ENCODE peak calls at places on chromosome 3, in eight cellular contexts. S is fibroblast of lung, I is psoas muscle, O is heart left ventricle, E is neural progenitor cell, G is endodermal cell, Q is PC-9, U is uterus. K is an unnamed sample.

GRCh38 chr3:42780892-42781700 is 8.0 kb upstream of the CCDC13 start:
- DNase-seq in S (peak; percentile 92), I (no peak), O (no peak), E (peak; percentile 78), G (no peak), Q (no peak), U (peak; percentile 63), K (no peak)

GRCh38 chr3:52055537-52056351 is 627 bp downstream of the DUSP7 start:
- DNase-seq in S (peak; percentile 54), I (peak; percentile 46), O (peak; percentile 70), E (peak; percentile 91), G (peak; percentile 85), Q (peak; percentile 41), U (no peak), K (no peak)

GRCh38 chr3:120348065-120348980 is 831 bp downstream of the LRRC58 start:
- DNase-seq in S (peak; percentile 4), I (no peak), O (no peak), E (peak; percentile 11), G (no peak), Q (no peak), U (no peak), K (no peak)

GRCh38 chr3:76026379-76026778 is 241.0 kb upstream of the ZNF717 start:
- DNase-seq in S (peak; percentile 78), I (no peak), O (no peak), E (no peak), G (no peak), Q (no peak), U (no peak), K (no peak)

GRCh38 chr3:122088519-122088918 is 33.4 kb downstream of the CD86 start:
- DNase-seq in S (no peak), I (no peak), O (no peak), E (no peak), G (no peak), Q (no peak), U (no peak), K (no peak)

GRCh38 chr3:194871864-194872668 is 186.4 kb downstream of the FAM43A start:
- DNase-seq in S (peak; percentile 61), I (no peak), O (no peak), E (no peak), G (peak; percentile 62), Q (no peak), U (no peak), K (no peak)

GRCh38 chr3:193803288-193803687 is 210.3 kb downstream of the OPA1 start:
- DNase-seq in S (no peak), I (no peak), O (no peak), E (no peak), G (peak; percentile 19), Q (no peak), U (no peak), K (no peak)

GRCh38 chr3:22685598-22685997 is 517.5 kb upstream of the UBE2E2 start:
- DNase-seq in S (peak; percentile 18), I (no peak), O (no peak), E (peak; percentile 13), G (peak; percentile 54), Q (no peak), U (no peak), K (no peak)

GRCh38 chr3:132326251-132326650 is 9.0 kb downstream of the ACP3 start:
- DNase-seq in S (no peak), I (no peak), O (no peak), E (no peak), G (no peak), Q (no peak), U (no peak), K (no peak)

GRCh38 chr3:108513961-108514360 is 3.6 kb upstream of the MYH15 start:
- DNase-seq in S (peak; percentile 10), I (no peak), O (no peak), E (no peak), G (no peak), Q (no peak), U (no peak), K (no peak)

GRCh38 chr3:156382458-156383346 is 172.2 kb downstream of the SSR3 start:
- DNase-seq in S (peak; percentile 43), I (no peak), O (no peak), E (peak; percentile 24), G (peak; percentile 88), Q (peak; percentile 25), U (no peak), K (no peak)

GRCh38 chr3:60752800-60753199 is 498.5 kb downstream of the FHIT start:
- DNase-seq in S (peak; percentile 16), I (no peak), O (no peak), E (no peak), G (no peak), Q (no peak), U (no peak), K (no peak)

GRCh38 chr3:128310286-128311058 is 156.2 kb downstream of the DNAJB8 start:
- DNase-seq in S (no peak), I (no peak), O (no peak), E (no peak), G (peak; percentile 18), Q (no peak), U (no peak), K (no peak)

GRCh38 chr3:13718437-13718836 is 161.4 kb downstream of the WNT7A start:
- DNase-seq in S (no peak), I (no peak), O (no peak), E (no peak), G (peak; percentile 42), Q (no peak), U (no peak), K (peak; percentile 91)

GRCh38 chr3:44661189-44661588 is 12.7 kb downstream of the ZNF35 start:
- DNase-seq in S (no peak), I (no peak), O (no peak), E (no peak), G (no peak), Q (no peak), U (no peak), K (no peak)

GRCh38 chr3:44659434-44659833 is 10.9 kb downstream of the ZNF35 start:
- DNase-seq in S (peak; percentile 8), I (no peak), O (no peak), E (no peak), G (no peak), Q (no peak), U (no peak), K (no peak)

GRCh38 chr3:44659015-44659414 is 10.5 kb downstream of the ZNF35 start:
- DNase-seq in S (no peak), I (no peak), O (no peak), E (no peak), G (no peak), Q (no peak), U (no peak), K (no peak)
- H3K36me3 ChIP-seq in S (peaks cover 26% of the 10 kb centered on the region), I (peaks cover 27% of the 10 kb centered on the region), O (peaks cover 56% of the 10 kb centered on the region), E (peaks cover 16% of the 10 kb centered on the region), G (peaks cover 77% of the 10 kb centered on the region), Q (peaks cover 37% of the 10 kb centered on the region), U (no peaks in the 10 kb centered on the region), K (peaks cover 75% of the 10 kb centered on the region)

GRCh38 chr3:162329514-162329913 is 832.9 kb downstream of the OTOL1 start:
- DNase-seq in S (no peak), I (no peak), O (no peak), E (no peak), G (no peak), Q (no peak), U (no peak), K (no peak)

GRCh38 chr3:162338514-162338913 is 841.9 kb downstream of the OTOL1 start:
- DNase-seq in S (peak; percentile 74), I (no peak), O (no peak), E (no peak), G (no peak), Q (no peak), U (no peak), K (no peak)

GRCh38 chr3:162332344-162332743 is 835.7 kb downstream of the OTOL1 start:
- DNase-seq in S (no peak), I (no peak), O (no peak), E (no peak), G (no peak), Q (no peak), U (no peak), K (no peak)

GRCh38 chr3:162337630-162338029 is 841.0 kb downstream of the OTOL1 start:
- DNase-seq in S (peak; percentile 50), I (no peak), O (no peak), E (no peak), G (no peak), Q (no peak), U (no peak), K (no peak)

DNA sequence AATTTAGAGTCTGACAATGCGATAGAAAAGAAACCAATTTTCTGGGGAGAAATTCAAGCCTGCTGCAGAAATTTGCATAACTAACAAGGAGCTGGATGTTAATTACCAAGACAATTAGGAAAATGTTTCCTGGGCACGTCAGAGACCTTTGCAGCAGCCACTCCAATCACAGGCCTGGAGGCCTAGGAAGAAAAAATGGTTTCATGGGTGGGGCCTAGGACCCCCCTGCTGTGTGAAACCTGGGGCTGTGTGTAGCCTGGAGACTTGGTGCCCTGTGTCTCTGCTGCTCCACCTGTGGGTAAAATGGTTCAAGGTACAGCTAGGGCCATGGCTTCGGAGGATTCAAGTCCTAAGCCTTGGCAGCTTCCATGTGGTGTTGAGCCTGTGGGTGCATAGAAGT is 837.9 kb downstream of the OTOL1 start:
- DNase-seq in S (no peak), I (no peak), O (no peak), E (no peak), G (no peak), Q (no peak), U (no peak), K (no peak)
- H3K9me3 ChIP-seq in S (no peaks in the 10 kb centered on the region), I (no peaks in the 10 kb centered on the region), O (peaks cover 7% of the 10 kb centered on the region), E (no peaks in the 10 kb centered on the region), G (peaks cover 15% of the 10 kb centered on the region), Q (no peaks in the 10 kb centered on the region), U (no peaks in the 10 kb centered on the region), K (no peaks in the 10 kb centered on the region)

DNA sequence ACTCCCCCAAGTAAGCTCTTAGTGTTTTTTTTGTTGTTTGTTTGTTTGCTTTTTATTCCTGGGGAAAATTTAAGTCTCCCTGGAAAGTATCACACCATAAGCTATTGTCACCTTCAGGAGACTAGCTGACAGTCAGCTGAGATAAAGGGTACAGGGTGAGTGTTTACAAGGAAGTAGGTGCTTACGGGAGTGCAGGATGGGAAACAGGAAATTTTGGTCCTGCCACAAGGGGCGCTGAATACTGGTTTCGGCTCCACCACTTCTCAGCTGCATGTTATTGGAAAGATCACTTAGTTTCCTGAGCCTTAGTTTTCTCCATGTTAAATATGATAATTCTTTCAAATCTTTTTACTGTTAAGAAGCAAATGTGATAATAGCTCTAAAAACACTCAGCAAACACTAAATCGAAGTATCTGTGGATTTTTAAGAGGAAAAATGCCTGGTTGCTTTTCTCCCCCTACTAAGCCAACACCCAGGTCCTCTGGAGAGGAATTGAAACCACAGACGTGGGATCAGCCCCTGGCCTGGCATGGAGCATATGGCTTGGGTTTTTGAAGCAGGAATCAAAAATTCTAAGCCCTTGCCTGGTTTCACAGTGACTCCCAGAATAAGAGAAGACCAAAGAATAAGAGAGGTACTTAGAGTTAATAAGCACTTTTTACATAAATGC is 90.7 kb downstream of the SCN11A start:
- DNase-seq in S (peak; percentile 45), I (no peak), O (peak; percentile 39), E (peak; percentile 55), G (peak; percentile 90), Q (peak; percentile 8), U (no peak), K (no peak)
- TF ChIP-seq CTCF in S (peak; percentile 86), I (peak; percentile 42), O (peak; percentile 55), E (peak; percentile 79), G (peak; percentile 93), Q (peak; percentile 56), U (peak; percentile 28), K (peak; percentile 24)

DNA sequence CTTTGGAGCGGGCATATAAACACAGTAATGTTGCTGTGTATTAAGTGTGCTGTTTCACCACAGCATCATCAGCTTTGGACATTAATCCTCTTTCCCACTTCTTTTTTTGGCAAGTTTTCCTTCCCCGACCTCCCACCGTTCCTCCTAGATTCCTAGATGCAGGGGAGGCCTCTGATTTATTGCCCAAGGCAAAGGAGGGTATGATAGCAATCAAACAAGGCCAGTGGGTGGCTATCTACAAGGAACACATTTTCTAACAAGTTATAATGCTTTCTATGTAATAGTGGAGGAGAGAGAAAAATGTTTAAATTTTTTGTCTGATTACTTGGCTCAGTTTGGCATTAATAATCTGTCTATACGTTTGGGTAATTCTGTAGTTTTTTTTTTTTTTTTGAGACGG is 38.1 kb downstream of the ATG7 start:
- DNase-seq in S (no peak), I (no peak), O (no peak), E (no peak), G (no peak), Q (no peak), U (no peak), K (no peak)
- H3K36me3 ChIP-seq in S (peaks cover 8% of the 10 kb centered on the region), I (peaks cover 12% of the 10 kb centered on the region), O (peaks cover 57% of the 10 kb centered on the region), E (peaks cover 2% of the 10 kb centered on the region), G (peaks cover 48% of the 10 kb centered on the region), Q (peaks cover 53% of the 10 kb centered on the region), U (no peaks in the 10 kb centered on the region), K (peaks cover 99% of the 10 kb centered on the region)